ENCODE peak calls at places on chromosomes 3 and 15, in seven cellular contexts. D is A172; X is T1000; N is HTR-8/SVneo; P is NCI-H2029; O is hypothalamus; A is activated CD8-positive, alpha-beta memory T cell treated with anti-CD3 and anti-CD28 coated beads for 48 hours. I is an unnamed sample.

GRCh38 chr15:80804970-80805495 is 25.9 kb downstream of the CEMIP start:
- DNase-seq in D (no peak), X (no peak), N (no peak), P (peak), O (no peak), A (no peak), I (no peak)

GRCh38 chr3:17795733-17796132 is 53.3 kb upstream of the TBC1D5 start:
- DNase-seq in D (no peak), X (no peak), N (no peak), P (no peak), O (no peak), A (no peak), I (no peak)

GRCh38 chr3:17111556-17111955 is 226.8 kb downstream of the PLCL2 start:
- DNase-seq in D (no peak), X (peak), N (no peak), P (no peak), O (no peak), A (no peak), I (no peak)

GRCh38 chr3:5165698-5166097 is 21.8 kb upstream of the EDEM1 start:
- DNase-seq in D (no peak), X (no peak), N (no peak), P (peak), O (no peak), A (no peak), I (no peak)

GRCh38 chr3:10349801-10350200 is 28.9 kb upstream of the SEC13 start:
- DNase-seq in D (no peak), X (no peak), N (no peak), P (no peak), O (no peak), A (no peak), I (no peak)

GRCh38 chr15:63086967-63087366 is 34.7 kb upstream of the LACTB start:
- DNase-seq in D (no peak), X (no peak), N (no peak), P (no peak), O (no peak), A (no peak), I (no peak)

GRCh38 chr3:62084558-62084957 is 288.8 kb downstream of the FEZF2 start:
- DNase-seq in D (peak), X (no peak), N (no peak), P (no peak), O (no peak), A (no peak), I (no peak)

GRCh38 chr15:35173444-35174118 is 88.5 kb upstream of the NANOGP8 start:
- DNase-seq in D (peak), X (no peak), N (no peak), P (no peak), O (no peak), A (no peak), I (no peak)

GRCh38 chr15:76155742-76156141 is 96.0 kb downstream of the TMEM266 start:
- DNase-seq in D (no peak), X (no peak), N (no peak), P (no peak), O (no peak), A (no peak), I (no peak)

GRCh38 chr15:57048930-57049550 is 130.6 kb downstream of the TCF12 start:
- DNase-seq in D (no peak), X (no peak), N (no peak), P (no peak), O (no peak), A (no peak), I (no peak)

GRCh38 chr3:156615592-156616173 is 58.7 kb upstream of the TIPARP start:
- DNase-seq in D (peak), X (no peak), N (peak), P (peak), O (no peak), A (no peak), I (no peak)

GRCh38 chr3:124424396-124424795 is 305.9 kb upstream of the UMPS start:
- DNase-seq in D (no peak), X (no peak), N (no peak), P (no peak), O (no peak), A (no peak), I (no peak)

GRCh38 chr3:44065311-44065710 is 176.4 kb upstream of the TOPAZ1 start:
- DNase-seq in D (peak), X (peak), N (no peak), P (peak), O (no peak), A (no peak), I (no peak)

GRCh38 chr15:48415036-48415886 is 84.0 kb downstream of the DUT start:
- DNase-seq in D (peak), X (no peak), N (no peak), P (no peak), O (no peak), A (no peak), I (peak)

GRCh38 chr15:31236184-31237041 is 90.2 kb upstream of the KLF13 start:
- DNase-seq in D (peak), X (peak), N (peak), P (peak), O (peak), A (no peak), I (no peak)

GRCh38 chr15:42457445-42458442 is 33.2 kb downstream of the ZNF106 start:
- DNase-seq in D (peak), X (no peak), N (peak), P (no peak), O (no peak), A (no peak), I (no peak)

GRCh38 chr3:13141991-13142412 is 68.8 kb upstream of the IQSEC1 start:
- DNase-seq in D (peak), X (peak), N (peak), P (no peak), O (no peak), A (no peak), I (no peak)

GRCh38 chr15:99566157-99566900 is 545 bp downstream of the MEF2A start:
- DNase-seq in D (no peak), X (no peak), N (peak), P (no peak), O (no peak), A (no peak), I (no peak)

GRCh38 chr15:88954431-88955277 is 41.5 kb upstream of the MFGE8 start:
- DNase-seq in D (no peak), X (no peak), N (no peak), P (no peak), O (peak), A (no peak), I (no peak)

GRCh38 chr15:34716111-34716510 is 38.7 kb downstream of the GJD2 start:
- DNase-seq in D (no peak), X (no peak), N (no peak), P (no peak), O (no peak), A (no peak), I (no peak)

GRCh38 chr15:64883097-64883581 is 28.6 kb upstream of the ANKDD1A start:
- DNase-seq in D (peak), X (peak), N (no peak), P (no peak), O (no peak), A (no peak), I (no peak)

GRCh38 chr15:78104566-78105500 is 12.5 kb downstream of the SH2D7 start:
- DNase-seq in D (no peak), X (no peak), N (no peak), P (no peak), O (no peak), A (no peak), I (no peak)

GRCh38 chr3:112773864-112774263 is 72.8 kb downstream of the CD200R1L start:
- DNase-seq in D (peak), X (no peak), N (no peak), P (peak), O (no peak), A (no peak), I (peak)

GRCh38 chr3:178003756-178004155 is 532.5 kb upstream of the KCNMB2 start:
- DNase-seq in D (no peak), X (no peak), N (no peak), P (no peak), O (no peak), A (no peak), I (no peak)

GRCh38 chr3:23739536-23739935 is 66.2 kb upstream of the UBE2E1 start:
- DNase-seq in D (peak), X (no peak), N (no peak), P (no peak), O (no peak), A (no peak), I (no peak)

GRCh38 chr15:62125763-62126162 is 39.3 kb downstream of the C2CD4B start:
- DNase-seq in D (peak), X (no peak), N (no peak), P (peak), O (no peak), A (no peak), I (no peak)

GRCh38 chr15:70569139-70569717 is 194.1 kb downstream of the UACA start:
- DNase-seq in D (peak), X (peak), N (peak), P (no peak), O (no peak), A (no peak), I (peak)

GRCh38 chr15:89704411-89704810 is 13.8 kb downstream of the WDR93 start:
- DNase-seq in D (no peak), X (no peak), N (no peak), P (no peak), O (no peak), A (no peak), I (no peak)

GRCh38 chr15:63025460-63025859 is 17.1 kb upstream of the TPM1 start:
- DNase-seq in D (no peak), X (no peak), N (no peak), P (no peak), O (no peak), A (no peak), I (no peak)

GRCh38 chr3:171753025-171753472 is 57.2 kb downstream of the PLD1 start:
- DNase-seq in D (no peak), X (no peak), N (no peak), P (no peak), O (no peak), A (no peak), I (no peak)

GRCh38 chr15:100525894-100526512 is 2.7 kb downstream of the CERS3 start:
- DNase-seq in D (no peak), X (no peak), N (no peak), P (peak), O (no peak), A (no peak), I (no peak)

GRCh38 chr15:36544518-36545383 is 34.7 kb upstream of the CDIN1 start:
- DNase-seq in D (no peak), X (no peak), N (no peak), P (no peak), O (no peak), A (no peak), I (no peak)

GRCh38 chr3:55000946-55001345 is 73.1 kb upstream of the LRTM1 start:
- DNase-seq in D (no peak), X (no peak), N (no peak), P (no peak), O (no peak), A (no peak), I (no peak)